ENCODE peak calls at places on chromosomes 2 and 18, in eight cellular contexts. One of them, this sample, is unnamed. For H3K9me2, the result is how much of the 10 kb centered on the place peaks cover.

GRCh38 chr2:1748176-1748740 is 3.9 kb upstream of the PXDN start:
- DNase-seq in GM23248: peak
- DNase-seq in MM.1S: no peak
- DNase-seq in OCI-LY7: no peak
- DNase-seq in HCT116: no peak
- DNase-seq in Karpas-422: no peak
- DNase-seq in GM23338: no peak
- DNase-seq in SK-N-SH: no peak
- DNase-seq in this sample: no peak

GRCh38 chr2:217849576-217849975 is 153.2 kb downstream of the TNS1 start:
- DNase-seq in Karpas-422: no peak
- DNase-seq in GM23338: no peak
- DNase-seq in MM.1S: no peak
- DNase-seq in OCI-LY7: no peak
- DNase-seq in GM23248: no peak
- DNase-seq in SK-N-SH: no peak
- DNase-seq in HCT116: no peak
- DNase-seq in this sample: no peak

GRCh38 chr18:68713131-68713530 is 1.8 kb downstream of the TMX3 start:
- DNase-seq in GM23248: no peak
- DNase-seq in MM.1S: no peak
- DNase-seq in SK-N-SH: no peak
- DNase-seq in GM23338: peak
- DNase-seq in HCT116: no peak
- DNase-seq in OCI-LY7: peak
- DNase-seq in Karpas-422: peak
- DNase-seq in this sample: no peak

GRCh38 chr2:31324000-31324633 is 90.2 kb downstream of the EHD3 start:
- DNase-seq in Karpas-422: no peak
- DNase-seq in HCT116: no peak
- DNase-seq in OCI-LY7: no peak
- DNase-seq in MM.1S: peak
- DNase-seq in GM23248: peak
- DNase-seq in SK-N-SH: no peak
- DNase-seq in GM23338: no peak
- DNase-seq in this sample: no peak

GRCh38 chr2:240601831-240602160 is 15.3 kb downstream of the CAPN10 start:
- DNase-seq in GM23338: no peak
- DNase-seq in OCI-LY7: no peak
- DNase-seq in SK-N-SH: no peak
- DNase-seq in MM.1S: no peak
- DNase-seq in GM23248: no peak
- DNase-seq in HCT116: no peak
- DNase-seq in Karpas-422: no peak
- DNase-seq in this sample: no peak

GRCh38 chr18:68972176-68972575 is 174.3 kb downstream of the CCDC102B start:
- DNase-seq in HCT116: no peak
- DNase-seq in MM.1S: no peak
- DNase-seq in GM23338: no peak
- DNase-seq in GM23248: no peak
- DNase-seq in SK-N-SH: no peak
- DNase-seq in Karpas-422: no peak
- DNase-seq in OCI-LY7: no peak
- DNase-seq in this sample: no peak

GRCh38 chr2:240397924-240398611 is 37.4 kb upstream of the GPC1 start:
- DNase-seq in MM.1S: no peak
- DNase-seq in Karpas-422: no peak
- DNase-seq in GM23248: no peak
- DNase-seq in HCT116: no peak
- DNase-seq in SK-N-SH: no peak
- DNase-seq in GM23338: no peak
- DNase-seq in OCI-LY7: no peak
- DNase-seq in this sample: no peak

GRCh38 chr18:12384261-12384660 is 7.2 kb upstream of the AFG3L2 start:
- DNase-seq in SK-N-SH: no peak
- DNase-seq in GM23248: no peak
- DNase-seq in Karpas-422: no peak
- DNase-seq in MM.1S: no peak
- DNase-seq in HCT116: no peak
- DNase-seq in OCI-LY7: no peak
- DNase-seq in GM23338: no peak
- DNase-seq in this sample: no peak

GRCh38 chr2:175892046-175892445 is 110.0 kb downstream of the LNPK start:
- DNase-seq in MM.1S: no peak
- DNase-seq in GM23248: peak
- DNase-seq in GM23338: no peak
- DNase-seq in OCI-LY7: no peak
- DNase-seq in SK-N-SH: no peak
- DNase-seq in Karpas-422: no peak
- DNase-seq in HCT116: no peak
- DNase-seq in this sample: no peak

GRCh38 chr2:46749042-46749461 is 166.6 kb downstream of the MCFD2 start:
- DNase-seq in GM23248: peak
- DNase-seq in HCT116: no peak
- DNase-seq in MM.1S: no peak
- DNase-seq in SK-N-SH: no peak
- DNase-seq in Karpas-422: no peak
- DNase-seq in GM23338: no peak
- DNase-seq in OCI-LY7: no peak
- DNase-seq in this sample: peak

GRCh38 chr2:217370391-217370790 is 510.5 kb upstream of the TNP1 start:
- DNase-seq in Karpas-422: no peak
- DNase-seq in GM23338: no peak
- DNase-seq in MM.1S: no peak
- DNase-seq in SK-N-SH: no peak
- DNase-seq in GM23248: peak
- DNase-seq in OCI-LY7: no peak
- DNase-seq in HCT116: peak
- DNase-seq in this sample: peak

GRCh38 chr2:50831666-50832065 is 200.3 kb downstream of the NRXN1 start:
- DNase-seq in OCI-LY7: no peak
- DNase-seq in MM.1S: no peak
- DNase-seq in SK-N-SH: no peak
- DNase-seq in GM23338: no peak
- DNase-seq in Karpas-422: no peak
- DNase-seq in GM23248: no peak
- DNase-seq in HCT116: no peak
- DNase-seq in this sample: no peak

GRCh38 chr2:30237346-30238142 is 6.2 kb downstream of the LBH start:
- DNase-seq in GM23338: no peak
- DNase-seq in OCI-LY7: no peak
- DNase-seq in MM.1S: no peak
- DNase-seq in SK-N-SH: no peak
- DNase-seq in GM23248: peak
- DNase-seq in HCT116: no peak
- DNase-seq in Karpas-422: no peak
- DNase-seq in this sample: no peak

GRCh38 chr2:142980246-142981068 is 103.0 kb downstream of the KYNU start:
- DNase-seq in GM23248: peak
- DNase-seq in HCT116: peak
- DNase-seq in OCI-LY7: peak
- DNase-seq in MM.1S: peak
- DNase-seq in SK-N-SH: no peak
- DNase-seq in Karpas-422: peak
- DNase-seq in GM23338: peak
- DNase-seq in this sample: peak

GRCh38 chr2:164186596-164186995 is 434.7 kb downstream of the GRB14 start:
- DNase-seq in MM.1S: no peak
- DNase-seq in GM23248: no peak
- DNase-seq in GM23338: no peak
- DNase-seq in OCI-LY7: no peak
- DNase-seq in Karpas-422: no peak
- DNase-seq in HCT116: no peak
- DNase-seq in SK-N-SH: no peak
- DNase-seq in this sample: no peak

GRCh38 chr2:101113441-101114267 is 37.5 kb downstream of the TBC1D8 start:
- DNase-seq in GM23338: peak
- DNase-seq in Karpas-422: no peak
- DNase-seq in OCI-LY7: no peak
- DNase-seq in HCT116: peak
- DNase-seq in SK-N-SH: peak
- DNase-seq in GM23248: peak
- DNase-seq in MM.1S: no peak
- DNase-seq in this sample: peak

GRCh38 chr2:126700677-126701076 is 44.7 kb downstream of the GYPC start:
- DNase-seq in GM23338: no peak
- DNase-seq in MM.1S: no peak
- DNase-seq in SK-N-SH: no peak
- DNase-seq in OCI-LY7: no peak
- DNase-seq in GM23248: peak
- DNase-seq in HCT116: no peak
- DNase-seq in Karpas-422: no peak
- DNase-seq in this sample: no peak

GRCh38 chr18:63339920-63340484 is 20.4 kb upstream of the BCL2 start:
- DNase-seq in OCI-LY7: peak
- DNase-seq in SK-N-SH: peak
- DNase-seq in MM.1S: peak
- DNase-seq in HCT116: peak
- DNase-seq in GM23338: peak
- DNase-seq in GM23248: peak
- DNase-seq in Karpas-422: peak
- DNase-seq in this sample: no peak

GRCh38 chr2:67290451-67290991 is 106.6 kb upstream of the ETAA1 start:
- DNase-seq in SK-N-SH: no peak
- DNase-seq in GM23248: peak
- DNase-seq in GM23338: no peak
- DNase-seq in OCI-LY7: no peak
- DNase-seq in MM.1S: no peak
- DNase-seq in Karpas-422: no peak
- DNase-seq in HCT116: peak
- DNase-seq in this sample: peak

GRCh38 chr2:137693521-137693920 is 270.8 kb upstream of the HNMT start:
- DNase-seq in MM.1S: no peak
- DNase-seq in GM23248: no peak
- DNase-seq in GM23338: no peak
- DNase-seq in SK-N-SH: no peak
- DNase-seq in HCT116: no peak
- DNase-seq in Karpas-422: no peak
- DNase-seq in OCI-LY7: no peak
- DNase-seq in this sample: no peak

GRCh38 chr18:75003089-75003488 is 205.8 kb downstream of the PTGR3 start:
- DNase-seq in OCI-LY7: no peak
- DNase-seq in GM23338: no peak
- DNase-seq in GM23248: peak
- DNase-seq in MM.1S: no peak
- DNase-seq in SK-N-SH: no peak
- DNase-seq in Karpas-422: no peak
- DNase-seq in HCT116: no peak
- DNase-seq in this sample: no peak

GRCh38 chr2:132664096-132664495 is 5.9 kb downstream of the LYPD1 start:
- DNase-seq in OCI-LY7: no peak
- DNase-seq in HCT116: no peak
- DNase-seq in GM23338: no peak
- DNase-seq in SK-N-SH: no peak
- DNase-seq in MM.1S: no peak
- DNase-seq in GM23248: no peak
- DNase-seq in Karpas-422: no peak
- DNase-seq in this sample: no peak

GRCh38 chr18:2406544-2406943 is 164.8 kb downstream of the METTL4 start:
- DNase-seq in GM23248: peak
- DNase-seq in SK-N-SH: no peak
- DNase-seq in HCT116: no peak
- DNase-seq in OCI-LY7: no peak
- DNase-seq in GM23338: no peak
- DNase-seq in MM.1S: no peak
- DNase-seq in Karpas-422: no peak
- DNase-seq in this sample: no peak

GRCh38 chr2:76464310-76464709 is 753.6 kb upstream of the GCFC2 start:
- DNase-seq in SK-N-SH: no peak
- DNase-seq in GM23248: no peak
- DNase-seq in HCT116: no peak
- DNase-seq in OCI-LY7: no peak
- DNase-seq in MM.1S: no peak
- DNase-seq in GM23338: no peak
- DNase-seq in Karpas-422: no peak
- DNase-seq in this sample: no peak

GRCh38 chr2:190646780-190647626 is 1.9 kb upstream of the NAB1 start:
- DNase-seq in GM23248: peak
- DNase-seq in SK-N-SH: no peak
- DNase-seq in MM.1S: no peak
- DNase-seq in GM23338: no peak
- DNase-seq in HCT116: no peak
- DNase-seq in OCI-LY7: no peak
- DNase-seq in Karpas-422: no peak
- DNase-seq in this sample: no peak

GRCh38 chr2:9971890-9972289 is 20.4 kb downstream of the GRHL1 start:
- DNase-seq in MM.1S: no peak
- DNase-seq in HCT116: no peak
- DNase-seq in GM23248: no peak
- DNase-seq in SK-N-SH: no peak
- DNase-seq in Karpas-422: no peak
- DNase-seq in OCI-LY7: no peak
- DNase-seq in GM23338: no peak
- DNase-seq in this sample: no peak
- H3K9me2 ChIP-seq in MM.1S: under half
- H3K9me2 ChIP-seq in HCT116: under half
- H3K9me2 ChIP-seq in GM23248: under half
- H3K9me2 ChIP-seq in SK-N-SH: under half
- H3K9me2 ChIP-seq in Karpas-422: under half
- H3K9me2 ChIP-seq in OCI-LY7: under half
- H3K9me2 ChIP-seq in GM23338: under half
- H3K9me2 ChIP-seq in this sample: under half

GRCh38 chr18:40415224-40415791 is 1539.7 kb upstream of the PIK3C3 start:
- DNase-seq in Karpas-422: no peak
- DNase-seq in MM.1S: no peak
- DNase-seq in GM23338: peak
- DNase-seq in OCI-LY7: no peak
- DNase-seq in GM23248: peak
- DNase-seq in HCT116: no peak
- DNase-seq in SK-N-SH: no peak
- DNase-seq in this sample: no peak
- H3K9me2 ChIP-seq in Karpas-422: under half
- H3K9me2 ChIP-seq in MM.1S: under half
- H3K9me2 ChIP-seq in GM23338: under half
- H3K9me2 ChIP-seq in OCI-LY7: under half
- H3K9me2 ChIP-seq in GM23248: under half
- H3K9me2 ChIP-seq in HCT116: under half
- H3K9me2 ChIP-seq in SK-N-SH: under half
- H3K9me2 ChIP-seq in this sample: under half

DNA sequence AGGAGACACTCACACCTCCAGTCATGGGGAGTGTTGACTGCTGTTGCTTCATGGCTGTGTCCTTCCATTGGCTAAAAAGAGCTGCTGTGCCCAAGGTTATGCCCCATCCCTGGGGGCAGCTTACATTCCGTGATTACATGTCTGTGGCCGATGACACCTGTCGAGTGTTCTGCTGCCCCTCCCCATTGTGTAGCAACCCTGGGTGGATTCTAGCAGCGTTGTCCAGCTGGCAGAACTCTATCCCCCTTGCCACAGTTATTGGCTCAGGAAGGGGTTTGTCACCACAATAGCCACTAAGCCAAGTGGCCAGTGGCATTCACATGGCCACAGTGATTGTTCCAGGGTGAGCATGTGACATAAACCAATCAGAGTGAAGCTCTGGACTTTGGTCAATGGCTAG is 11.6 kb upstream of the PDIA6 start:
- DNase-seq in MM.1S: no peak
- DNase-seq in OCI-LY7: no peak
- DNase-seq in HCT116: no peak
- DNase-seq in GM23338: no peak
- DNase-seq in Karpas-422: no peak
- DNase-seq in GM23248: no peak
- DNase-seq in SK-N-SH: no peak
- DNase-seq in this sample: no peak
- H3K9me2 ChIP-seq in MM.1S: under half
- H3K9me2 ChIP-seq in OCI-LY7: under half
- H3K9me2 ChIP-seq in HCT116: under half
- H3K9me2 ChIP-seq in GM23338: under half
- H3K9me2 ChIP-seq in Karpas-422: under half
- H3K9me2 ChIP-seq in GM23248: under half
- H3K9me2 ChIP-seq in SK-N-SH: under half
- H3K9me2 ChIP-seq in this sample: under half

GRCh38 chr2:122081743-122082142 is 326.3 kb downstream of the TSN start:
- DNase-seq in OCI-LY7: no peak
- DNase-seq in GM23248: no peak
- DNase-seq in SK-N-SH: peak
- DNase-seq in Karpas-422: peak
- DNase-seq in GM23338: peak
- DNase-seq in MM.1S: no peak
- DNase-seq in HCT116: no peak
- DNase-seq in this sample: no peak
- H3K9me2 ChIP-seq in OCI-LY7: under half
- H3K9me2 ChIP-seq in GM23248: under half
- H3K9me2 ChIP-seq in SK-N-SH: under half
- H3K9me2 ChIP-seq in Karpas-422: under half
- H3K9me2 ChIP-seq in GM23338: under half
- H3K9me2 ChIP-seq in MM.1S: under half
- H3K9me2 ChIP-seq in HCT116: under half
- H3K9me2 ChIP-seq in this sample: under half